ENCODE peak calls at places on chromosomes 6 and 20, in four cellular contexts. One of them, this sample, is unnamed.

GRCh38 chr6:53447869-53448268 is 97.0 kb downstream of the GCLC start:
- DNase-seq in HepG2: no peak
- DNase-seq in HCT116: no peak
- DNase-seq in K562: no peak
- DNase-seq in this sample: no peak

GRCh38 chr20:55977723-55978481 is 27.4 kb downstream of the CBLN4 start:
- DNase-seq in HepG2: no peak
- DNase-seq in K562: no peak
- DNase-seq in HCT116: no peak
- DNase-seq in this sample: no peak

GRCh38 chr6:134165827-134166226 is 113.4 kb upstream of the SLC2A12 start:
- DNase-seq in HCT116: no peak
- DNase-seq in HepG2: no peak
- DNase-seq in K562: no peak
- DNase-seq in this sample: no peak

GRCh38 chr6:37676071-37676470 is 21.6 kb downstream of the MDGA1 start:
- DNase-seq in HepG2: no peak
- DNase-seq in HCT116: no peak
- DNase-seq in K562: no peak
- DNase-seq in this sample: no peak

GRCh38 chr20:31363295-31363694 is 5.1 kb upstream of the DEFB118 start:
- DNase-seq in K562: no peak
- DNase-seq in HCT116: no peak
- DNase-seq in HepG2: no peak
- DNase-seq in this sample: no peak

GRCh38 chr6:52305948-52306767 is 21.6 kb upstream of the MCM3 start:
- DNase-seq in HCT116: no peak
- DNase-seq in HepG2: no peak
- DNase-seq in K562: no peak
- DNase-seq in this sample: no peak

GRCh38 chr6:14612016-14612415 is 494.4 kb downstream of the CD83 start:
- DNase-seq in HepG2: no peak
- DNase-seq in K562: no peak
- DNase-seq in HCT116: no peak
- DNase-seq in this sample: no peak

GRCh38 chr6:139161169-139161568 is 26.3 kb downstream of the HECA start:
- DNase-seq in HepG2: peak; percentile 5
- DNase-seq in K562: no peak
- DNase-seq in HCT116: peak; percentile 33
- DNase-seq in this sample: no peak

GRCh38 chr20:40781979-40782378 is 92.9 kb upstream of the MAFB start:
- DNase-seq in HepG2: no peak
- DNase-seq in HCT116: no peak
- DNase-seq in K562: no peak
- DNase-seq in this sample: no peak

GRCh38 chr6:45599053-45599452 is 221.3 kb upstream of the SUPT3H start:
- DNase-seq in HepG2: no peak
- DNase-seq in K562: no peak
- DNase-seq in HCT116: no peak
- DNase-seq in this sample: no peak

GRCh38 chr20:22462975-22463914 is 121.1 kb downstream of the FOXA2 start:
- DNase-seq in HCT116: no peak
- DNase-seq in HepG2: no peak
- DNase-seq in K562: no peak
- DNase-seq in this sample: no peak

GRCh38 chr6:1297746-1298145 is 14.2 kb upstream of the FOXQ1 start:
- DNase-seq in K562: no peak
- DNase-seq in HepG2: no peak
- DNase-seq in HCT116: no peak
- DNase-seq in this sample: no peak

GRCh38 chr6:167094820-167095637 is 27.9 kb upstream of the CCR6 start:
- DNase-seq in HCT116: no peak
- DNase-seq in K562: no peak
- DNase-seq in HepG2: no peak
- DNase-seq in this sample: no peak

GRCh38 chr6:22250486-22250885 is 46.4 kb downstream of the PRL start:
- DNase-seq in HCT116: no peak
- DNase-seq in HepG2: no peak
- DNase-seq in K562: no peak
- DNase-seq in this sample: no peak

GRCh38 chr6:149904661-149905370 is 6.9 kb upstream of the RAET1E start:
- DNase-seq in K562: no peak
- DNase-seq in HepG2: no peak
- DNase-seq in HCT116: no peak
- DNase-seq in this sample: no peak

GRCh38 chr6:130183271-130184222 is 39.2 kb downstream of the SAMD3 start:
- DNase-seq in K562: no peak
- DNase-seq in HepG2: no peak
- DNase-seq in HCT116: no peak
- DNase-seq in this sample: no peak

GRCh38 chr6:84601366-84601765 is 163.0 kb downstream of the TBX18 start:
- DNase-seq in HCT116: no peak
- DNase-seq in K562: no peak
- DNase-seq in HepG2: no peak
- DNase-seq in this sample: no peak

GRCh38 chr6:44216677-44217331 is at the start of gene MYMX:
- DNase-seq in HCT116: no peak
- DNase-seq in HepG2: no peak
- DNase-seq in K562: peak; percentile 45
- DNase-seq in this sample: no peak

GRCh38 chr20:41086402-41087324 is 50.7 kb upstream of the PLCG1 start:
- DNase-seq in HCT116: no peak
- DNase-seq in HepG2: no peak
- DNase-seq in K562: peak; percentile 85
- DNase-seq in this sample: no peak

GRCh38 chr6:144661101-144661806 is 376.1 kb downstream of the UTRN start:
- DNase-seq in HepG2: peak; percentile 93
- DNase-seq in HCT116: no peak
- DNase-seq in K562: no peak
- DNase-seq in this sample: no peak

GRCh38 chr6:87919001-87919400 is 128.6 kb upstream of the SPACA1 start:
- DNase-seq in HepG2: no peak
- DNase-seq in HCT116: no peak
- DNase-seq in K562: no peak
- DNase-seq in this sample: no peak

GRCh38 chr20:32966881-32967781 is 37.1 kb downstream of the SUN5 start:
- DNase-seq in HepG2: no peak
- DNase-seq in HCT116: no peak
- DNase-seq in K562: no peak
- DNase-seq in this sample: no peak

GRCh38 chr20:55253765-55254164 is 751.6 kb downstream of the CBLN4 start:
- DNase-seq in K562: no peak
- DNase-seq in HCT116: no peak
- DNase-seq in HepG2: no peak
- DNase-seq in this sample: no peak

GRCh38 chr20:33859157-33859695 is 48.1 kb downstream of the CHMP4B start:
- DNase-seq in HepG2: peak; percentile 37
- DNase-seq in K562: no peak
- DNase-seq in HCT116: no peak
- DNase-seq in this sample: peak; percentile 24

GRCh38 chr6:3766219-3766618 is 14.7 kb upstream of the PXDC1 start:
- DNase-seq in HCT116: no peak
- DNase-seq in K562: no peak
- DNase-seq in HepG2: no peak
- DNase-seq in this sample: no peak

GRCh38 chr6:36267731-36268477 is 2.0 kb upstream of the PNPLA1 start:
- DNase-seq in K562: no peak
- DNase-seq in HepG2: no peak
- DNase-seq in HCT116: no peak
- DNase-seq in this sample: no peak

GRCh38 chr6:119676971-119677370 is 327.4 kb upstream of the MAN1A1 start:
- DNase-seq in HCT116: no peak
- DNase-seq in K562: no peak
- DNase-seq in HepG2: no peak
- DNase-seq in this sample: no peak

GRCh38 chr20:48698507-48699267 is 129.1 kb downstream of the PREX1 start:
- DNase-seq in HepG2: no peak
- DNase-seq in HCT116: no peak
- DNase-seq in K562: peak; percentile 56
- DNase-seq in this sample: no peak

GRCh38 chr6:41653642-41654432 is 15.6 kb downstream of the MDFI start:
- DNase-seq in HepG2: no peak
- DNase-seq in K562: no peak
- DNase-seq in HCT116: no peak
- DNase-seq in this sample: no peak

GRCh38 chr20:64104667-64105451 is 2.5 kb downstream of the NPBWR2 start:
- DNase-seq in HepG2: no peak
- DNase-seq in HCT116: no peak
- DNase-seq in K562: no peak
- DNase-seq in this sample: no peak

GRCh38 chr20:24934101-24934661 is 14.9 kb upstream of the CST7 start:
- DNase-seq in K562: no peak
- DNase-seq in HCT116: no peak
- DNase-seq in HepG2: no peak
- DNase-seq in this sample: no peak

GRCh38 chr6:169933251-169933821 is 181.9 kb downstream of the ERMARD start:
- DNase-seq in K562: no peak
- DNase-seq in HepG2: no peak
- DNase-seq in HCT116: no peak
- DNase-seq in this sample: no peak

GRCh38 chr6:67224989-67225388 is 1410.1 kb upstream of the ADGRB3 start:
- DNase-seq in HepG2: no peak
- DNase-seq in K562: no peak
- DNase-seq in HCT116: no peak
- DNase-seq in this sample: no peak

GRCh38 chr6:67219336-67219735 is 1415.7 kb upstream of the ADGRB3 start:
- DNase-seq in K562: no peak
- DNase-seq in HepG2: no peak
- DNase-seq in HCT116: no peak
- DNase-seq in this sample: no peak

GRCh38 chr6:67221226-67221625 is 1413.9 kb upstream of the ADGRB3 start:
- DNase-seq in K562: no peak
- DNase-seq in HepG2: no peak
- DNase-seq in HCT116: no peak
- DNase-seq in this sample: no peak
- TF ChIP-seq TCF7L2 in K562: no peak
- TF ChIP-seq TCF7L2 in HepG2: no peak
- TF ChIP-seq TCF7L2 in HCT116: no peak
- TF ChIP-seq TCF7L2 in this sample: no peak

GRCh38 chr20:45173531-45173930 is 1.2 kb upstream of the PI3 start:
- DNase-seq in HepG2: no peak
- DNase-seq in HCT116: no peak
- DNase-seq in K562: no peak
- DNase-seq in this sample: no peak
- TF ChIP-seq TCF7L2 in HepG2: no peak
- TF ChIP-seq TCF7L2 in HCT116: no peak
- TF ChIP-seq TCF7L2 in K562: no peak
- TF ChIP-seq TCF7L2 in this sample: no peak

GRCh38 chr6:157989541-157990289 is 8.1 kb downstream of the SYNJ2 start:
- DNase-seq in HepG2: no peak
- DNase-seq in K562: peak; percentile 64
- DNase-seq in HCT116: no peak
- DNase-seq in this sample: no peak
- TF ChIP-seq TCF7L2 in HepG2: no peak
- TF ChIP-seq TCF7L2 in K562: no peak
- TF ChIP-seq TCF7L2 in HCT116: peak; percentile 7
- TF ChIP-seq TCF7L2 in this sample: peak; percentile 69

GRCh38 chr6:13105139-13105538 is 223.2 kb downstream of the TBC1D7 start:
- DNase-seq in HepG2: no peak
- DNase-seq in K562: no peak
- DNase-seq in HCT116: no peak
- DNase-seq in this sample: no peak
- TF ChIP-seq TCF7L2 in HepG2: no peak
- TF ChIP-seq TCF7L2 in K562: no peak
- TF ChIP-seq TCF7L2 in HCT116: no peak
- TF ChIP-seq TCF7L2 in this sample: no peak

This sample was measured in Panc1.